ENCODE peak calls at places on chromosome 11, in eight cellular contexts. F is mesendoderm, Y is anterior cingulate cortex, A is NCI-H1930, L is endodermal cell, M is bronchial epithelial cell, B is M059J, K is right cardiac atrium. D is an unnamed sample.

GRCh38 chr11:78653294-78653909 is 78.7 kb upstream of the NARS2 start:
- DNase-seq in F (no peak), Y (no peak), A (no peak), L (peak; percentile 36), M (no peak), B (no peak), K (no peak), D (no peak)

GRCh38 chr11:67158241-67158640 is 39.2 kb downstream of the KDM2A start:
- DNase-seq in F (no peak), Y (no peak), A (no peak), L (no peak), M (no peak), B (no peak), K (no peak), D (no peak)

GRCh38 chr11:105100206-105100605 is 39.4 kb downstream of the CARD18 start:
- DNase-seq in F (peak; percentile 16), Y (no peak), A (no peak), L (peak; percentile 57), M (peak; percentile 81), B (peak; percentile 39), K (no peak), D (peak; percentile 36)

GRCh38 chr11:45252134-45252856 is 33.8 kb downstream of the SYT13 start:
- DNase-seq in F (peak; percentile 84), Y (no peak), A (no peak), L (peak; percentile 96), M (peak; percentile 26), B (peak; percentile 47), K (peak; percentile 39), D (no peak)

GRCh38 chr11:7576671-7577225 is 62.9 kb downstream of the PPFIBP2 start:
- DNase-seq in F (peak; percentile 50), Y (no peak), A (no peak), L (no peak), M (no peak), B (peak; percentile 29), K (peak; percentile 45), D (no peak)

GRCh38 chr11:92495107-92495793 is 270.6 kb downstream of the FAT3 start:
- DNase-seq in F (no peak), Y (no peak), A (no peak), L (no peak), M (no peak), B (no peak), K (no peak), D (no peak)

GRCh38 chr11:131932584-131933360 is 562.4 kb downstream of the NTM start:
- DNase-seq in F (no peak), Y (peak; percentile 20), A (no peak), L (no peak), M (no peak), B (no peak), K (peak; percentile 60), D (no peak)

GRCh38 chr11:95084509-95084908 is 5.1 kb upstream of the ENDOD1 start:
- DNase-seq in F (peak; percentile 42), Y (no peak), A (no peak), L (no peak), M (peak; percentile 95), B (no peak), K (no peak), D (no peak)

GRCh38 chr11:2578934-2579280 is 120.9 kb downstream of the KCNQ1OT1 start:
- DNase-seq in F (no peak), Y (no peak), A (no peak), L (no peak), M (no peak), B (no peak), K (no peak), D (no peak)

GRCh38 chr11:114156131-114156581 is 96.6 kb downstream of the ZBTB16 start:
- DNase-seq in F (no peak), Y (no peak), A (no peak), L (no peak), M (no peak), B (no peak), K (no peak), D (no peak)

GRCh38 chr11:74685905-74686304 is 45.3 kb downstream of the CHRDL2 start:
- DNase-seq in F (no peak), Y (peak; percentile 21), A (no peak), L (no peak), M (no peak), B (no peak), K (no peak), D (no peak)

GRCh38 chr11:91078221-91078620 is 855.4 kb upstream of the CHORDC1 start:
- DNase-seq in F (no peak), Y (no peak), A (no peak), L (no peak), M (no peak), B (no peak), K (no peak), D (no peak)

GRCh38 chr11:34356918-34357645 is 728 bp downstream of the ABTB2 start:
- DNase-seq in F (peak; percentile 84), Y (peak; percentile 49), A (peak; percentile 34), L (peak; percentile 89), M (peak; percentile 36), B (peak; percentile 69), K (peak; percentile 50), D (no peak)

GRCh38 chr11:77140231-77140959 is 12.3 kb downstream of the MYO7A start:
- DNase-seq in F (peak; percentile 81), Y (no peak), A (no peak), L (peak; percentile 87), M (no peak), B (no peak), K (peak; percentile 49), D (no peak)

GRCh38 chr11:64358907-64359711 is at the start of gene RPS6KA4:
- DNase-seq in F (peak; percentile 74), Y (peak; percentile 46), A (no peak), L (peak; percentile 83), M (peak; percentile 51), B (peak; percentile 68), K (peak; percentile 68), D (no peak)

GRCh38 chr11:114447892-114448291 is 8.6 kb downstream of the REXO2 start:
- DNase-seq in F (no peak), Y (no peak), A (no peak), L (no peak), M (no peak), B (no peak), K (no peak), D (no peak)

GRCh38 chr11:16193897-16194381 is 162.4 kb downstream of the SOX6 start:
- DNase-seq in F (no peak), Y (no peak), A (no peak), L (no peak), M (no peak), B (no peak), K (no peak), D (no peak)

GRCh38 chr11:61505640-61506155 is 2.9 kb upstream of the LRRC10B start:
- DNase-seq in F (no peak), Y (no peak), A (no peak), L (no peak), M (peak; percentile 46), B (peak; percentile 71), K (no peak), D (no peak)

GRCh38 chr11:66956689-66957290 is 1.4 kb downstream of the PC start:
- DNase-seq in F (peak; percentile 90), Y (no peak), A (no peak), L (peak; percentile 77), M (peak; percentile 83), B (peak; percentile 37), K (no peak), D (no peak)

GRCh38 chr11:77179681-77180080 is 51.6 kb downstream of the MYO7A start:
- DNase-seq in F (no peak), Y (no peak), A (no peak), L (no peak), M (no peak), B (no peak), K (no peak), D (no peak)